ENCODE peak calls at places on chromosomes 5 and 9, in nine cellular contexts. One of them, this sample, is unnamed.

GRCh38 chr5:132425009-132425937 is 55.8 kb downstream of the SLC22A5 start:
- DNase-seq in fibroblast of the aortic adventitia: peak; percentile 85
- DNase-seq in IMR-90: peak; percentile 95
- DNase-seq in BJ: peak; percentile 53
- DNase-seq in lower lobe of right lung: no peak
- DNase-seq in aorta: no peak
- DNase-seq in fibroblast of pulmonary artery: peak; percentile 63
- DNase-seq in A549: no peak
- DNase-seq in right atrium auricular region: peak; percentile 57
- DNase-seq in this sample: peak; percentile 95

GRCh38 chr9:14062449-14063187 is 251.3 kb downstream of the NFIB start:
- DNase-seq in fibroblast of the aortic adventitia: peak; percentile 99
- DNase-seq in IMR-90: peak; percentile 84
- DNase-seq in BJ: no peak
- DNase-seq in lower lobe of right lung: no peak
- DNase-seq in aorta: no peak
- DNase-seq in fibroblast of pulmonary artery: peak; percentile 74
- DNase-seq in A549: no peak
- DNase-seq in right atrium auricular region: no peak
- DNase-seq in this sample: peak; percentile 73

GRCh38 chr5:143153332-143154119 is 250.0 kb downstream of the NR3C1 start:
- DNase-seq in fibroblast of the aortic adventitia: peak; percentile 99
- DNase-seq in IMR-90: peak; percentile 97
- DNase-seq in BJ: peak; percentile 75
- DNase-seq in lower lobe of right lung: no peak
- DNase-seq in aorta: peak; percentile 85
- DNase-seq in fibroblast of pulmonary artery: peak; percentile 66
- DNase-seq in A549: no peak
- DNase-seq in right atrium auricular region: peak; percentile 87
- DNase-seq in this sample: peak; percentile 88

GRCh38 chr5:93570294-93571110 is 10.5 kb downstream of the NR2F1-AS1 start:
- DNase-seq in fibroblast of the aortic adventitia: no peak
- DNase-seq in IMR-90: no peak
- DNase-seq in BJ: no peak
- DNase-seq in lower lobe of right lung: no peak
- DNase-seq in aorta: no peak
- DNase-seq in fibroblast of pulmonary artery: no peak
- DNase-seq in A549: no peak
- DNase-seq in right atrium auricular region: no peak
- DNase-seq in this sample: no peak

GRCh38 chr5:42621662-42622061 is 135.0 kb upstream of the CCDC152 start:
- DNase-seq in fibroblast of the aortic adventitia: peak; percentile 49
- DNase-seq in IMR-90: peak; percentile 7
- DNase-seq in BJ: no peak
- DNase-seq in lower lobe of right lung: no peak
- DNase-seq in aorta: no peak
- DNase-seq in fibroblast of pulmonary artery: peak; percentile 18
- DNase-seq in A549: no peak
- DNase-seq in right atrium auricular region: no peak
- DNase-seq in this sample: no peak

GRCh38 chr5:67528953-67529352 is 332.4 kb upstream of the CD180 start:
- DNase-seq in fibroblast of the aortic adventitia: no peak
- DNase-seq in IMR-90: no peak
- DNase-seq in BJ: no peak
- DNase-seq in lower lobe of right lung: no peak
- DNase-seq in aorta: no peak
- DNase-seq in fibroblast of pulmonary artery: no peak
- DNase-seq in A549: no peak
- DNase-seq in right atrium auricular region: no peak
- DNase-seq in this sample: no peak

GRCh38 chr5:149578896-149579295 is 2.4 kb upstream of the ARHGEF37 start:
- DNase-seq in fibroblast of the aortic adventitia: no peak
- DNase-seq in IMR-90: no peak
- DNase-seq in BJ: no peak
- DNase-seq in lower lobe of right lung: no peak
- DNase-seq in aorta: no peak
- DNase-seq in fibroblast of pulmonary artery: no peak
- DNase-seq in A549: no peak
- DNase-seq in right atrium auricular region: no peak
- DNase-seq in this sample: no peak

GRCh38 chr5:163943546-163943945 is 438.1 kb downstream of the MAT2B start:
- DNase-seq in fibroblast of the aortic adventitia: no peak
- DNase-seq in IMR-90: peak; percentile 81
- DNase-seq in BJ: no peak
- DNase-seq in lower lobe of right lung: no peak
- DNase-seq in aorta: no peak
- DNase-seq in fibroblast of pulmonary artery: peak; percentile 65
- DNase-seq in A549: no peak
- DNase-seq in right atrium auricular region: no peak
- DNase-seq in this sample: peak; percentile 0

GRCh38 chr5:10591946-10592345 is 28.1 kb downstream of the ANKRD33B start:
- DNase-seq in fibroblast of the aortic adventitia: no peak
- DNase-seq in IMR-90: no peak
- DNase-seq in BJ: no peak
- DNase-seq in lower lobe of right lung: no peak
- DNase-seq in aorta: no peak
- DNase-seq in fibroblast of pulmonary artery: no peak
- DNase-seq in A549: no peak
- DNase-seq in right atrium auricular region: no peak
- DNase-seq in this sample: no peak

GRCh38 chr5:113939959-113940358 is 421.9 kb upstream of the KCNN2 start:
- DNase-seq in fibroblast of the aortic adventitia: no peak
- DNase-seq in IMR-90: no peak
- DNase-seq in BJ: no peak
- DNase-seq in lower lobe of right lung: no peak
- DNase-seq in aorta: no peak
- DNase-seq in fibroblast of pulmonary artery: no peak
- DNase-seq in A549: no peak
- DNase-seq in right atrium auricular region: no peak
- DNase-seq in this sample: no peak

GRCh38 chr9:118929317-118929716 is 439.9 kb downstream of the BRINP1 start:
- DNase-seq in fibroblast of the aortic adventitia: peak; percentile 0
- DNase-seq in IMR-90: peak; percentile 1
- DNase-seq in BJ: peak; percentile 52
- DNase-seq in lower lobe of right lung: no peak
- DNase-seq in aorta: no peak
- DNase-seq in fibroblast of pulmonary artery: no peak
- DNase-seq in A549: no peak
- DNase-seq in right atrium auricular region: no peak
- DNase-seq in this sample: peak; percentile 92

GRCh38 chr9:121748727-121749546 is 97.5 kb downstream of the DAB2IP start:
- DNase-seq in fibroblast of the aortic adventitia: no peak
- DNase-seq in IMR-90: no peak
- DNase-seq in BJ: no peak
- DNase-seq in lower lobe of right lung: no peak
- DNase-seq in aorta: peak; percentile 91
- DNase-seq in fibroblast of pulmonary artery: no peak
- DNase-seq in A549: no peak
- DNase-seq in right atrium auricular region: no peak
- DNase-seq in this sample: peak; percentile 69

GRCh38 chr9:114696814-114697544 is 15.0 kb upstream of the TEX48 start:
- DNase-seq in fibroblast of the aortic adventitia: peak; percentile 16
- DNase-seq in IMR-90: peak; percentile 62
- DNase-seq in BJ: no peak
- DNase-seq in lower lobe of right lung: no peak
- DNase-seq in aorta: no peak
- DNase-seq in fibroblast of pulmonary artery: no peak
- DNase-seq in A549: no peak
- DNase-seq in right atrium auricular region: no peak
- DNase-seq in this sample: peak; percentile 54

GRCh38 chr5:661891-662750 is 31.0 kb downstream of the TPPP start:
- DNase-seq in fibroblast of the aortic adventitia: no peak
- DNase-seq in IMR-90: no peak
- DNase-seq in BJ: no peak
- DNase-seq in lower lobe of right lung: peak; percentile 39
- DNase-seq in aorta: no peak
- DNase-seq in fibroblast of pulmonary artery: no peak
- DNase-seq in A549: no peak
- DNase-seq in right atrium auricular region: no peak
- DNase-seq in this sample: no peak

GRCh38 chr9:292915-293314 is 78.2 kb downstream of the DOCK8 start:
- DNase-seq in fibroblast of the aortic adventitia: no peak
- DNase-seq in IMR-90: no peak
- DNase-seq in BJ: no peak
- DNase-seq in lower lobe of right lung: no peak
- DNase-seq in aorta: no peak
- DNase-seq in fibroblast of pulmonary artery: no peak
- DNase-seq in A549: no peak
- DNase-seq in right atrium auricular region: no peak
- DNase-seq in this sample: no peak

GRCh38 chr9:297795-298119 is 83.1 kb downstream of the DOCK8 start:
- DNase-seq in fibroblast of the aortic adventitia: no peak
- DNase-seq in IMR-90: no peak
- DNase-seq in BJ: no peak
- DNase-seq in lower lobe of right lung: no peak
- DNase-seq in aorta: no peak
- DNase-seq in fibroblast of pulmonary artery: no peak
- DNase-seq in A549: no peak
- DNase-seq in right atrium auricular region: no peak
- DNase-seq in this sample: no peak

GRCh38 chr9:297104-297794 is 82.6 kb downstream of the DOCK8 start:
- DNase-seq in fibroblast of the aortic adventitia: no peak
- DNase-seq in IMR-90: no peak
- DNase-seq in BJ: no peak
- DNase-seq in lower lobe of right lung: peak; percentile 80
- DNase-seq in aorta: no peak
- DNase-seq in fibroblast of pulmonary artery: no peak
- DNase-seq in A549: peak; percentile 16
- DNase-seq in right atrium auricular region: no peak
- DNase-seq in this sample: peak; percentile 24
- H3K4me3 ChIP-seq in fibroblast of the aortic adventitia: no peak overlapping the region
- H3K4me3 ChIP-seq in IMR-90: no peak overlapping the region
- H3K4me3 ChIP-seq in BJ: no peak overlapping the region
- H3K4me3 ChIP-seq in lower lobe of right lung: no peak overlapping the region
- H3K4me3 ChIP-seq in aorta: no peak overlapping the region
- H3K4me3 ChIP-seq in fibroblast of pulmonary artery: no peak overlapping the region
- H3K4me3 ChIP-seq in A549: no peak overlapping the region
- H3K4me3 ChIP-seq in right atrium auricular region: no peak overlapping the region
- H3K4me3 ChIP-seq in this sample: no peak overlapping the region

GRCh38 chr9:88994820-88995180 is 3.5 kb downstream of the S1PR3 start:
- DNase-seq in fibroblast of the aortic adventitia: peak; percentile 77
- DNase-seq in IMR-90: peak; percentile 63
- DNase-seq in BJ: peak; percentile 31
- DNase-seq in lower lobe of right lung: no peak
- DNase-seq in aorta: no peak
- DNase-seq in fibroblast of pulmonary artery: peak; percentile 59
- DNase-seq in A549: no peak
- DNase-seq in right atrium auricular region: peak; percentile 54
- DNase-seq in this sample: peak; percentile 85
- H3K4me3 ChIP-seq in fibroblast of the aortic adventitia: peak overlapping the region; percentile 91
- H3K4me3 ChIP-seq in IMR-90: no peak overlapping the region
- H3K4me3 ChIP-seq in BJ: peak overlapping the region; percentile 80
- H3K4me3 ChIP-seq in lower lobe of right lung: no peak overlapping the region
- H3K4me3 ChIP-seq in aorta: peak overlapping the region; percentile 94
- H3K4me3 ChIP-seq in fibroblast of pulmonary artery: peak overlapping the region; percentile 4
- H3K4me3 ChIP-seq in A549: no peak overlapping the region
- H3K4me3 ChIP-seq in right atrium auricular region: peak overlapping the region; percentile 89
- H3K4me3 ChIP-seq in this sample: peak overlapping the region; percentile 1

GRCh38 chr5:125411163-125412050 is 665.0 kb upstream of the ZNF608 start:
- DNase-seq in fibroblast of the aortic adventitia: peak; percentile 79
- DNase-seq in IMR-90: peak; percentile 39
- DNase-seq in BJ: no peak
- DNase-seq in lower lobe of right lung: no peak
- DNase-seq in aorta: no peak
- DNase-seq in fibroblast of pulmonary artery: peak; percentile 78
- DNase-seq in A549: no peak
- DNase-seq in right atrium auricular region: no peak
- DNase-seq in this sample: peak; percentile 19
- H3K4me3 ChIP-seq in fibroblast of the aortic adventitia: peak overlapping the region; percentile 38
- H3K4me3 ChIP-seq in IMR-90: no peak overlapping the region
- H3K4me3 ChIP-seq in BJ: no peak overlapping the region
- H3K4me3 ChIP-seq in lower lobe of right lung: peak overlapping the region; percentile 12
- H3K4me3 ChIP-seq in aorta: peak overlapping the region; percentile 35
- H3K4me3 ChIP-seq in fibroblast of pulmonary artery: peak overlapping the region; percentile 23
- H3K4me3 ChIP-seq in A549: no peak overlapping the region
- H3K4me3 ChIP-seq in right atrium auricular region: no peak overlapping the region
- H3K4me3 ChIP-seq in this sample: peak overlapping the region; percentile 55

GRCh38 chr9:136543280-136543679 is 2.6 kb downstream of the NOTCH1 start:
- DNase-seq in fibroblast of the aortic adventitia: no peak
- DNase-seq in IMR-90: no peak
- DNase-seq in BJ: no peak
- DNase-seq in lower lobe of right lung: no peak
- DNase-seq in aorta: no peak
- DNase-seq in fibroblast of pulmonary artery: no peak
- DNase-seq in A549: no peak
- DNase-seq in right atrium auricular region: no peak
- DNase-seq in this sample: no peak

GRCh38 chr9:136544549-136545064 is 1.2 kb downstream of the NOTCH1 start:
- DNase-seq in fibroblast of the aortic adventitia: no peak
- DNase-seq in IMR-90: no peak
- DNase-seq in BJ: no peak
- DNase-seq in lower lobe of right lung: peak; percentile 84
- DNase-seq in aorta: peak; percentile 88
- DNase-seq in fibroblast of pulmonary artery: peak; percentile 43
- DNase-seq in A549: peak; percentile 43
- DNase-seq in right atrium auricular region: no peak
- DNase-seq in this sample: peak; percentile 65

GRCh38 chr9:136545065-136545965 is 533 bp downstream of the NOTCH1 start:
- DNase-seq in fibroblast of the aortic adventitia: no peak
- DNase-seq in IMR-90: no peak
- DNase-seq in BJ: no peak
- DNase-seq in lower lobe of right lung: no peak
- DNase-seq in aorta: peak; percentile 85
- DNase-seq in fibroblast of pulmonary artery: no peak
- DNase-seq in A549: no peak
- DNase-seq in right atrium auricular region: no peak
- DNase-seq in this sample: peak; percentile 58

GRCh38 chr9:136542246-136543041 is 3.4 kb downstream of the NOTCH1 start:
- DNase-seq in fibroblast of the aortic adventitia: no peak
- DNase-seq in IMR-90: no peak
- DNase-seq in BJ: no peak
- DNase-seq in lower lobe of right lung: no peak
- DNase-seq in aorta: no peak
- DNase-seq in fibroblast of pulmonary artery: no peak
- DNase-seq in A549: no peak
- DNase-seq in right atrium auricular region: no peak
- DNase-seq in this sample: no peak

DNA sequence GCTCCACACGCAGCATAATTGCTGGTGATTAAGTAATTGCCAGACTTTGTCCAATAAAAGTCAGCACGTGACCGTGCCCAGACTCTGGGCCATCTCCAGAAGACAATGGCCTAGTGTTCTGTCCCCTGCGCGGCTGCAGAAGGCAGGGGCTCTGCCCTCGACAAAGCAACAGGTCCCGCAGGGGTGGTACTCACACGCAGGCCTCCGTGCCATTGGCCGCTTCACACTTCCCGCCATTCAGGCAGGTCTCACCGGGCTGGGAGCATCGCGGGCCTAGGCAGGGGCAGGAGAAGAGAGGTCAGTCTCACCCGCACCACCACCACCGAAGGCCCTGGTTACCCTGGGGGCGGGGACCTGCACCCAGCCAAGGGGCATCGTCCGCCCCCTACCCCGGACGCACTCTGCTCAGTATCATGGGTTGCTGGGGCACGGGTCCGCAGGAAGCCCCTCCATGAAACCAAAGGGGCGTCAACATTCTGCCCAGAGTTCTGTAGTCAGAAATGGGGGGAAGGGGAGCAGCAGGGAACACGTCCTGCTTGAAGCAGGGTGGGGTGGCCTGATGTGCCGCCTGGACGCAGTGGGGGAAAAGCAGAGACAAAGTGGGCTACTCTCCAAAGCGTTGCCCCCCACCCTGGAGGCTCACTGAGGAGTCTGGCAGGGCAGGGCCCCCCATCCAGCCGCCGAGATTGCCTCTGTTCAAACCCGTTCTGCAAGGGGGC is 1.9 kb downstream of the NOTCH1 start:
- DNase-seq in fibroblast of the aortic adventitia: no peak
- DNase-seq in IMR-90: no peak
- DNase-seq in BJ: no peak
- DNase-seq in lower lobe of right lung: no peak
- DNase-seq in aorta: no peak
- DNase-seq in fibroblast of pulmonary artery: no peak
- DNase-seq in A549: no peak
- DNase-seq in right atrium auricular region: peak; percentile 73
- DNase-seq in this sample: no peak
- H3K4me3 ChIP-seq in fibroblast of the aortic adventitia: peak overlapping the region; percentile 71
- H3K4me3 ChIP-seq in IMR-90: peak overlapping the region; percentile 82
- H3K4me3 ChIP-seq in BJ: peak overlapping the region; percentile 76
- H3K4me3 ChIP-seq in lower lobe of right lung: peak overlapping the region; percentile 89
- H3K4me3 ChIP-seq in aorta: peak overlapping the region; percentile 84
- H3K4me3 ChIP-seq in fibroblast of pulmonary artery: peak overlapping the region; percentile 84
- H3K4me3 ChIP-seq in A549: peak overlapping the region; percentile 91
- H3K4me3 ChIP-seq in right atrium auricular region: peak overlapping the region; percentile 87
- H3K4me3 ChIP-seq in this sample: peak overlapping the region; percentile 91